ENCODE peak calls at places on chromosomes 11 and 22, in eight cellular contexts. D is heart left ventricle, K is NB4, C is adrenal gland, J is breast epithelium, L is K562, F is transverse colon, X is tibial nerve. R is an unnamed sample.

GRCh38 chr11:1548221-1549070 is 23.6 kb downstream of the DUSP8 start:
- DNase-seq in X (no peak), L (peak), J (peak), D (peak), F (peak), C (peak), K (peak), R (no peak)

GRCh38 chr11:71470956-71471355 is 18.0 kb downstream of the NADSYN1 start:
- DNase-seq in J (no peak), K (no peak), L (no peak), D (no peak), X (no peak), C (no peak), F (no peak), R (no peak)

GRCh38 chr22:36291831-36292740 is 39.2 kb downstream of the APOL1 start:
- DNase-seq in D (no peak), L (no peak), J (no peak), C (no peak), X (no peak), F (no peak), K (no peak), R (no peak)

GRCh38 chr11:92284107-92284506 is 59.5 kb downstream of the FAT3 start:
- DNase-seq in F (no peak), K (no peak), D (no peak), C (no peak), L (no peak), X (no peak), J (no peak), R (no peak)

GRCh38 chr11:130873766-130874165 is 42.5 kb downstream of the SNX19 start:
- DNase-seq in J (no peak), F (no peak), X (no peak), D (no peak), K (no peak), C (no peak), L (no peak), R (no peak)

GRCh38 chr22:24427500-24428164 is at the start of gene ADORA2A:
- DNase-seq in C (no peak), F (peak), D (no peak), J (no peak), X (no peak), K (peak), L (no peak), R (no peak)

GRCh38 chr11:36022891-36023290 is 79.0 kb downstream of the LDLRAD3 start:
- DNase-seq in X (no peak), C (no peak), L (no peak), K (no peak), J (no peak), F (no peak), D (no peak), R (no peak)

GRCh38 chr11:20894296-20894695 is 224.9 kb downstream of the NELL1 start:
- DNase-seq in F (no peak), X (no peak), K (no peak), J (no peak), L (no peak), D (no peak), C (no peak), R (no peak)

GRCh38 chr11:104163100-104164027 is 583 bp downstream of the PDGFD start:
- DNase-seq in F (no peak), D (peak), C (peak), K (no peak), X (no peak), L (no peak), J (peak), R (peak)

GRCh38 chr22:43878079-43878795 is 13.6 kb downstream of the PNPLA5 start:
- DNase-seq in J (no peak), K (no peak), F (no peak), L (no peak), C (no peak), D (no peak), X (no peak), R (no peak)

GRCh38 chr11:88327061-88327460 is 10.5 kb downstream of the CTSC start:
- DNase-seq in X (no peak), D (no peak), F (no peak), L (no peak), K (no peak), J (no peak), C (no peak), R (no peak)

GRCh38 chr11:88332851-88333250 is 4.7 kb downstream of the CTSC start:
- DNase-seq in F (no peak), L (no peak), K (no peak), J (no peak), D (no peak), X (no peak), C (no peak), R (no peak)

GRCh38 chr11:88329563-88330250 is 7.8 kb downstream of the CTSC start:
- DNase-seq in F (no peak), L (no peak), C (no peak), D (no peak), J (no peak), K (no peak), X (no peak), R (no peak)

GRCh38 chr11:88327462-88328143 is 9.9 kb downstream of the CTSC start:
- DNase-seq in X (no peak), C (no peak), F (no peak), J (no peak), D (no peak), K (no peak), L (no peak), R (no peak)

DNA sequence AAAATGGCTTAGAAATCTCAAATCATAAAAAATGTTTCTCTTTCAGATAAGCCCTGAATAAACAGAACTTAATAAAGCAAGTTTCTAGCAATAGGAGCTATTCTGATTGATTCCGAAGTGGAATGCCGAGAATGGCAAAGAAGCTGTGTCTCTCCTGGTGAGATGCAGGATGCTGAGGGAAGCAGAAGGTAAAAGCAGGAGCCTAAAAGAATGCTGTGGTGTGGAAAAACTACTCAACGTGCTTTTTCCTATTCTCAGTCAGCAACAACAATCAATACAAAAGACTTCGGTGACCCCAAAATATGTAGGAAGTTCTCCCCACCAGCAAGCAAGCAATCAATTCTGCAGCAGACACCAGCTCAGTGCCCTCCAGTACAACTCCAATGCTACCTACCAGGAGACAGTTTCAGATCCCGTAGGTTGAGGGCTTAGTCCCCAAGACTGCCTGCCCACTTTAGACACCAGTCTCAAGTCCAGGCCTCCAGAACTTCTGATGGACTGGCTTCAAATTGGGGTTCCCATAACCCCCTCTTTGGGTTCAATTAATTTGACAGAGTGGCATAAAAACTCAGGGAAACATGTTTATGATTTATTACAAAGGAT is 6.6 kb downstream of the CTSC start:
- DNase-seq in F (no peak), J (no peak), X (no peak), K (no peak), C (no peak), D (no peak), L (no peak), R (no peak)
- TF ChIP-seq POLR2A in F (no peak), J (no peak), X (no peak), K (no peak), C (no peak), D (no peak), L (no peak), R (no peak)

DNA sequence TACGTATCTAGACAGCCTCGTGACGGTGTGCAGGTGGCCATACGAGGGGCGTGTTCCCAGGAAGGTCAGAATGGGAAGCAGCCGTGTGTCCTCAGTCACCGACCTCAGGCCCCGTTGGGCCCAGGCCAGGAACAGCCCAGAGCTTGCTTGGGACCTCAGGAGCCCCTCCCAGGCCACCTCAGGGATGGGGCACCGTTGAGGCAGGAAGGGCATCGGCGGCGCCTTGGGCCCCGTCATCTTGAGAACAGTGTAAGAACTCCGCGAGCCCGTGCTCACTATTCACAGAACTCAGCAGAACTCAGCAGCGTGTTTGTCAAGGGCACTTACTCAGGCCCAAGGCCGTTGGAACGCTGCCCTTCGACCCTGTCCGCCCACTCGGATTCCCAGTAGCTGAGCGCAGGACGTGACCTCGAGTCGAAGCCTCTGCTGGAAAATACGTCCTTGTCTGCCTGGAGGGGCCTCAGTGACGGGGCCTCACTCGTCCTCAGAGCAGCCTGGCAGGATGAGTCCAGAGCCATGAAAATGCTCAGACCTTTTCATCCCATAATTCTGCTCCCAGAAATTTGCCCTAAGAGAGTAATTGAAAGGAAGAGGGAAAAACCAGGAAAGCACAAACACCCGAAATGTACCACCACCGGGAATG is 1134.8 kb downstream of the BRD1 start:
- DNase-seq in K (no peak), L (no peak), C (no peak), X (peak), J (no peak), D (no peak), F (no peak), R (no peak)
- TF ChIP-seq POLR2A in K (no peak), L (no peak), C (no peak), X (no peak), J (no peak), D (no peak), F (no peak), R (no peak)

GRCh38 chr22:49971232-49972162 is 10.9 kb downstream of the PIM3 start:
- DNase-seq in C (peak), K (peak), J (peak), X (peak), L (peak), D (peak), F (peak), R (peak)
- TF ChIP-seq POLR2A in C (no peak), K (no peak), J (no peak), X (peak), L (peak), D (no peak), F (peak), R (peak)

DNA sequence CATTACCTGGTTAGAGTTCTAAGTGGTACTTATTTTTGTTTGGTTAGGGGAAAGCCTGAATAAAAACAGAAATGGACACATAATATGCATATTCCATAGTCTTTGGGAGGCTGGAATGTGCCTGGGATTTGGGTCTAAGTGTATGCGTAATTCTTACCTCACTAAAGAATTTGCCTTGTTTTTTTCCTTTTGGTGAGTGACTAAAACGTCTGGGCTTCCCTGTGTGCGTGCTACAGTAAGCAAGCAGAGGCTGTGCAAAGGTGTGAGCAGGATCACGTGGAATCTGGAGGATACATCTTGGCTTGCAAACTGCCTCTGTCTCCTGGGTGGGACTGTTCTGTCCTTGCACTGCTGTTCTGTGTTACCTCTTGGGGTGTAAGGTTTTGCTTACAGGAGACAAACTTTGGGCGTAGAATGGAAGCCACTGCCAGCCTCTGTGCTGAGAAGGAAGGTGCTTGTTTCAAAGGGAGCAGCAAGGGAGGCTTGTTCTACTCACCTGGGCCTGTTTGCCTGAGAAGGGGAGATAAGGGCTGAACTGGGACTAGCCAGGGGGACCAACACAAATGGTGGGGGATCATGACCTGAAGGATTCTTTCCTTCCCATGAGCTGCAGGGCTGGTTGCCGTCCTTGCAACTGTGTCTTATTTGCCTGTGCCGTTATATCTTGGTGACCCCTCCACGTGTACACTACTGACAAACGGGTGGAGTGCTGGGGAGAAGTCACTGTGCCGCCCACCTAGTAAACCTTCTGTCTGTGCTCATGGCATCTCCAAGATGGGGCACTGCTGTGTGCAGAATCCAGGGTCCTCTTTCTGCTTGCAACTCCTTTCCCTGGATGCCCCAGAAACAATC is 4.5 kb downstream of the NEAT1 start:
- DNase-seq in F (peak), D (no peak), L (no peak), X (peak), C (peak), J (peak), K (peak), R (peak)
- TF ChIP-seq POLR2A in F (peak), D (peak), L (peak), X (peak), C (peak), J (no peak), K (peak), R (peak)

GRCh38 chr11:126279191-126279590 is 3.7 kb upstream of the TIRAP start:
- DNase-seq in F (no peak), D (no peak), J (no peak), L (no peak), C (no peak), K (no peak), X (no peak), R (no peak)
- TF ChIP-seq POLR2A in F (no peak), D (no peak), J (no peak), L (no peak), C (no peak), K (no peak), X (no peak), R (no peak)

GRCh38 chr11:31323145-31323544 is 46.4 kb downstream of the DCDC1 start:
- DNase-seq in F (no peak), L (no peak), D (no peak), X (no peak), J (no peak), K (no peak), C (no peak), R (no peak)

GRCh38 chr11:31328698-31329097 is 40.8 kb downstream of the DCDC1 start:
- DNase-seq in L (no peak), D (no peak), J (no peak), X (no peak), F (no peak), K (no peak), C (no peak), R (no peak)

GRCh38 chr11:31325162-31325561 is 44.4 kb downstream of the DCDC1 start:
- DNase-seq in X (peak), J (no peak), D (no peak), L (no peak), C (no peak), F (no peak), K (no peak), R (no peak)

GRCh38 chr11:31327417-31327816 is 42.1 kb downstream of the DCDC1 start:
- DNase-seq in L (no peak), F (no peak), C (no peak), K (no peak), J (no peak), X (no peak), D (no peak), R (no peak)

GRCh38 chr11:31326470-31327148 is 42.9 kb downstream of the DCDC1 start:
- DNase-seq in L (no peak), F (no peak), J (no peak), K (no peak), C (no peak), X (no peak), D (no peak), R (no peak)
- TF ChIP-seq POLR2A in L (no peak), F (no peak), J (no peak), K (no peak), C (no peak), X (no peak), D (no peak), R (no peak)

GRCh38 chr11:75262436-75262835 is 21.9 kb downstream of the TPBGL start:
- DNase-seq in J (no peak), L (no peak), D (no peak), K (no peak), X (no peak), F (peak), C (no peak), R (no peak)

GRCh38 chr11:75262961-75263852 is 22.6 kb downstream of the TPBGL start:
- DNase-seq in X (no peak), C (no peak), F (peak), K (no peak), L (no peak), J (no peak), D (no peak), R (no peak)

GRCh38 chr11:75261474-75261847 is 20.9 kb downstream of the TPBGL start:
- DNase-seq in F (peak), J (no peak), C (no peak), L (no peak), X (no peak), D (no peak), K (peak), R (no peak)

GRCh38 chr11:75260396-75260795 is 19.8 kb downstream of the TPBGL start:
- DNase-seq in K (no peak), L (no peak), C (no peak), D (no peak), F (peak), X (no peak), J (no peak), R (no peak)

DNA sequence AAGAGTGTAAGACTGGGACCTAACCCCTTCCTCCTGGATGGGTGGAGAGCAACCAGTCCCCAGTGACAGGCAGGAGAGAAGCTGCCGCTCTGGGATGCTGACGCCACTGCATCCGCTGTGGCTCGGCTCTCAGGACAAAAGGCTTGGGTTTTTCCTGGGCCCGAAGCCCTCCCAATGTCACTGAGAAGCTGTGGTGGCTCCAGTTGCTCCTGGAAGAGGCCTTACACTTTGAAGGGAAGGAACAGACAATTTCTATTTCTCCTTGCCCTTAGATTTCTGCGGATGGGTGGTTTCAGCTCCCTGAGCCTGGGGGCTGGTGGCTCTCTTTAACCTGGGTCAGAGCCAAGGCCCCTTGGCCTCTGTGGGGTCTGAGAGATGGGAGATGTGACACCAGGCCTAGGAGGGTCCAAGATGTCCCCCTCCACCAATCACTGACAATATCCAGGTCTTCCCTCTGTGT is 21.4 kb downstream of the TPBGL start:
- DNase-seq in K (no peak), J (no peak), L (no peak), D (no peak), F (peak), X (no peak), C (no peak), R (no peak)
- TF ChIP-seq POLR2A in K (no peak), J (no peak), L (no peak), D (no peak), F (peak), X (no peak), C (no peak), R (no peak)